ENCODE peak calls at places on chromosomes 13 and 19, in four cellular contexts. U, A, J and Y are unnamed samples.

GRCh38 chr19:42313096-42313839 is at the start of gene TMEM145:
- DNase-seq in J (no peak), A (no peak), U (no peak), Y (no peak)

GRCh38 chr13:99377641-99378040 is 70.4 kb upstream of the GPR183 start:
- DNase-seq in A (no peak), U (no peak), J (no peak), Y (no peak)

GRCh38 chr13:41059466-41059865 is 1.8 kb upstream of the WBP4 start:
- DNase-seq in A (no peak), U (no peak), J (no peak), Y (no peak)

GRCh38 chr19:46660008-46660517 is 919 bp downstream of the DACT3 start:
- DNase-seq in U (no peak), J (no peak), A (no peak), Y (no peak)

GRCh38 chr13:83065136-83065535 is 817.1 kb downstream of the SLITRK1 start:
- DNase-seq in J (peak; percentile 53), U (no peak), A (no peak), Y (no peak)

GRCh38 chr19:3580156-3580955 is 4.9 kb upstream of the GIPC3 start:
- DNase-seq in A (no peak), J (no peak), U (no peak), Y (peak; percentile 32)

GRCh38 chr19:58317481-58318072 is 9.2 kb upstream of the ZSCAN22 start:
- DNase-seq in U (no peak), J (no peak), A (no peak), Y (no peak)

GRCh38 chr19:2250765-2251576 is 1.8 kb downstream of the AMH start:
- DNase-seq in A (no peak), J (no peak), U (no peak), Y (no peak)

GRCh38 chr19:4369109-4369887 is 25.9 kb downstream of the MPND start:
- DNase-seq in A (peak; percentile 80), U (peak; percentile 54), J (no peak), Y (no peak)

GRCh38 chr13:93775507-93776108 is 549.0 kb downstream of the GPC6 start:
- DNase-seq in U (no peak), J (no peak), A (no peak), Y (no peak)

GRCh38 chr19:56732974-56733373 is 61.4 kb upstream of the ZNF835 start:
- DNase-seq in J (no peak), A (no peak), U (no peak), Y (no peak)